ENCODE peak calls at places on chromosome 9, in four cellular contexts. X is HFF-Myc, R is IMR-90, L is neural crest cell. Z is an unnamed sample.
A peak's percentile ranks its signal among the peaks of the same experiment; 100 is the strongest.

GRCh38 chr9:2018162-2018643 is 3.1 kb downstream of the SMARCA2 start:
- DNase-seq in L (no peak), R (no peak), X (no peak), Z (no peak)

GRCh38 chr9:71383308-71383707 is 261.9 kb upstream of the TRPM3 start:
- DNase-seq in L (no peak), R (no peak), X (no peak), Z (no peak)

GRCh38 chr9:114742947-114743346 is 61.0 kb upstream of the TEX48 start:
- DNase-seq in X (no peak), L (no peak), R (no peak), Z (no peak)

GRCh38 chr9:20209421-20210340 is 412.6 kb downstream of the MLLT3 start:
- DNase-seq in R (no peak), X (no peak), L (no peak), Z (no peak)

GRCh38 chr9:96599298-96599697 is 20.3 kb downstream of the CDC14B start:
- DNase-seq in X (no peak), L (no peak), R (peak; percentile 70), Z (no peak)

GRCh38 chr9:18233311-18233710 is 240.6 kb upstream of the ADAMTSL1 start:
- DNase-seq in R (no peak), L (no peak), X (no peak), Z (no peak)

GRCh38 chr9:78778843-78779486 is 482.0 kb downstream of the PSAT1 start:
- DNase-seq in X (no peak), L (no peak), R (no peak), Z (no peak)

GRCh38 chr9:106731910-106732309 is 131.1 kb upstream of the ZNF462 start:
- DNase-seq in X (no peak), L (no peak), R (no peak), Z (no peak)

GRCh38 chr9:13186091-13186490 is 93.4 kb downstream of the MPDZ start:
- DNase-seq in L (no peak), R (peak; percentile 23), X (no peak), Z (no peak)

GRCh38 chr9:96176901-96177718 is 124.9 kb downstream of the HSD17B3 start:
- DNase-seq in X (no peak), L (no peak), R (no peak), Z (no peak)

GRCh38 chr9:134661791-134662142 is 20.2 kb downstream of the COL5A1 start:
- DNase-seq in R (peak; percentile 80), L (no peak), X (peak; percentile 43), Z (no peak)

GRCh38 chr9:117286245-117286644 is 128.6 kb downstream of the ASTN2 start:
- DNase-seq in X (no peak), R (no peak), L (no peak), Z (no peak)

GRCh38 chr9:116058421-116058820 is 95.2 kb upstream of the PAPPA start:
- DNase-seq in R (no peak), L (no peak), X (no peak), Z (no peak)

GRCh38 chr9:134662143-134662876 is 20.7 kb downstream of the COL5A1 start:
- DNase-seq in X (peak; percentile 93), L (no peak), R (peak; percentile 88), Z (no peak)

GRCh38 chr9:112795946-112796345 is 45.4 kb downstream of the SNX30 start:
- DNase-seq in L (no peak), R (no peak), X (no peak), Z (no peak)

GRCh38 chr9:112790231-112790774 is 39.7 kb downstream of the SNX30 start:
- DNase-seq in X (no peak), L (no peak), R (no peak), Z (no peak)

GRCh38 chr9:112796485-112796884 is 45.9 kb downstream of the SNX30 start:
- DNase-seq in X (no peak), R (no peak), L (no peak), Z (no peak)

GRCh38 chr9:112792670-112793069 is 42.1 kb downstream of the SNX30 start:
- DNase-seq in R (no peak), L (no peak), X (no peak), Z (no peak)

GRCh38 chr9:112793213-112793810 is 42.8 kb downstream of the SNX30 start:
- DNase-seq in X (peak; percentile 40), R (peak; percentile 56), L (peak; percentile 41), Z (no peak)
- TF ChIP-seq CTCF in X (peak; percentile 86), R (peak; percentile 70), L (peak; percentile 56), Z (peak; percentile 66)

GRCh38 chr9:136232964-136233363 is 12.6 kb downstream of the QSOX2 start:
- DNase-seq in L (no peak), X (no peak), R (no peak), Z (no peak)
- TF ChIP-seq CTCF in L (no peak), X (no peak), R (no peak), Z (no peak)

GRCh38 chr9:128809831-128810230 is 8.5 kb upstream of the ENDOG start:
- DNase-seq in X (no peak), L (no peak), R (no peak), Z (no peak)
- TF ChIP-seq CTCF in X (peak; percentile 9), L (no peak), R (no peak), Z (no peak)

GRCh38 chr9:124841422-124841821 is 11.8 kb upstream of the WDR38 start:
- DNase-seq in X (no peak), R (no peak), L (no peak), Z (no peak)

GRCh38 chr9:124844291-124844690 is 9.0 kb upstream of the WDR38 start:
- DNase-seq in R (no peak), X (no peak), L (no peak), Z (no peak)

GRCh38 chr9:124840300-124840833 is 12.9 kb upstream of the WDR38 start:
- DNase-seq in R (no peak), L (no peak), X (no peak), Z (no peak)

GRCh38 chr9:124843635-124844034 is 9.6 kb upstream of the WDR38 start:
- DNase-seq in R (no peak), L (no peak), X (no peak), Z (no peak)

GRCh38 chr9:124839612-124840299 is 13.5 kb upstream of the WDR38 start:
- DNase-seq in X (no peak), L (no peak), R (peak; percentile 30), Z (no peak)
- TF ChIP-seq CTCF in X (peak; percentile 58), L (peak; percentile 56), R (peak; percentile 51), Z (peak; percentile 67)

GRCh38 chr9:73689091-73689870 is 537.6 kb downstream of the ANXA1 start:
- DNase-seq in X (no peak), L (no peak), R (no peak), Z (no peak)

GRCh38 chr9:73684601-73685000 is 532.9 kb downstream of the ANXA1 start:
- DNase-seq in X (no peak), L (no peak), R (no peak), Z (no peak)

GRCh38 chr9:73685786-73686185 is 534.1 kb downstream of the ANXA1 start:
- DNase-seq in L (no peak), R (no peak), X (no peak), Z (no peak)

GRCh38 chr9:73680831-73681230 is 529.2 kb downstream of the ANXA1 start:
- DNase-seq in L (no peak), X (no peak), R (no peak), Z (no peak)

GRCh38 chr9:73683862-73684591 is 532.4 kb downstream of the ANXA1 start:
- DNase-seq in L (no peak), X (peak; percentile 5), R (no peak), Z (no peak)
- TF ChIP-seq CTCF in L (peak; percentile 77), X (peak; percentile 32), R (peak; percentile 75), Z (peak; percentile 79)

DNA sequence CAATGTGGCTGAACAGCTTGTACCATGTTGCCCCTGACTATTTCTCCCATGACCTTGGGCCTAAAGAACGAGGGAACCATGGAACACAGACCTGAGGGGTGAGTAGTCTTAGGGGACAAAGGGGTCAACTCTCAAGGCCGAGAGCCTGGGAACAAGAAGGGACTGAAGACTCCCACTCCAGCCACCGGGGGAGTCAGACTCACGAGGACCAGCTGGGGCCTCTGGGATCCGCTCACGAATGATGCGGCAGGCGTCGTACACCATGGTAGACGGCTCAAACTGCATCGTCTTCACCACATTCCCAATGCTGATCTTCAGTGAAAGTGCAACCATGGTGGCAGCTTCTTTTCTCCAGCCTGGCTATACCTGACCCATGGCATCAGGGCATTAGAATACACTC is 6.6 kb downstream of the TLN1 start:
- DNase-seq in L (no peak), X (no peak), R (no peak), Z (no peak)
- TF ChIP-seq CTCF in L (no peak), X (no peak), R (no peak), Z (no peak)

GRCh38 chr9:131502781-131503625 is at the start of gene POMT1:
- DNase-seq in X (peak; percentile 39), R (peak; percentile 73), L (peak; percentile 85), Z (peak; percentile 91)
- TF ChIP-seq CTCF in X (no peak), R (no peak), L (no peak), Z (no peak)

GRCh38 chr9:35385042-35385441 is 104.9 kb upstream of the RUSC2 start:
- DNase-seq in L (no peak), R (peak; percentile 78), X (no peak), Z (no peak)
- TF ChIP-seq CTCF in L (no peak), R (peak; percentile 61), X (peak; percentile 39), Z (no peak)

DNA sequence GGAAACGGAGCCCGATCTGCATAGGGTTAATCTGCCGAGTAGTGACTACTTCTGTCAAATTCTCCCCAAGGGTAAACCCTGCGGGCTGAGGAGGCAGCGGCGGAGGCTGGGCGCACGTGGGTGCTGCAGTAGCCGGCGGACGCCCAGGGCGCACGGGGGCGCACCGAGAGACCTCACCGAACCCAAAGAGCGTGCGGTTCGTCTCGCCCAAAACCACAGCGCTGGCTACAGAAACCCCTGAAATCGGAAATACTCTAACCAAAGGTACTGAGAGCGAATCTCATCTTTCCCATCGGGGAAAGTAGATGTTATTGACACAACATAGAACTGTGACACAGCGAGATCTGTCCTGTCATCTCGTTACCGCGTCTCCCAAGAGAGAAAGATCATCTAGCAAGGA is 56.0 kb upstream of the SHC3 start:
- DNase-seq in X (no peak), R (peak; percentile 13), L (peak; percentile 30), Z (no peak)
- TF ChIP-seq CTCF in X (no peak), R (peak; percentile 15), L (peak; percentile 40), Z (peak; percentile 54)

Z was measured in type B pancreatic cell.